ENCODE peak calls at places on chromosome 13, in five cellular contexts. U is H1, H is SK-N-SH, E is Panc1, O is K562. F is an unnamed sample.

GRCh38 chr13:95341441-95341840 is 40.2 kb upstream of the ABCC4 start:
- DNase-seq in U (no peak), H (no peak), E (no peak), O (no peak), F (no peak)

GRCh38 chr13:110758195-110758594 is 44.7 kb downstream of the ING1 start:
- DNase-seq in U (no peak), H (no peak), E (no peak), O (no peak), F (no peak)

GRCh38 chr13:33017410-33017929 is 1.2 kb downstream of the KL start:
- DNase-seq in U (no peak), H (no peak), E (peak), O (peak), F (peak)

GRCh38 chr13:80458546-80458945 is 117.6 kb upstream of the SPRY2 start:
- DNase-seq in U (no peak), H (no peak), E (no peak), O (no peak), F (no peak)

GRCh38 chr13:44653261-44653660 is 77.1 kb upstream of the TSC22D1 start:
- DNase-seq in U (no peak), H (no peak), E (no peak), O (no peak), F (no peak)

GRCh38 chr13:106515635-106516254 is 19.7 kb downstream of the EFNB2 start:
- DNase-seq in U (no peak), H (no peak), E (no peak), O (no peak), F (no peak)

GRCh38 chr13:102846261-102847015 is 606 bp downstream of the ERCC5 start:
- DNase-seq in U (no peak), H (peak), E (no peak), O (peak), F (no peak)

GRCh38 chr13:71643466-71643865 is 223.5 kb downstream of the DACH1 start:
- DNase-seq in U (no peak), H (no peak), E (no peak), O (no peak), F (no peak)

GRCh38 chr13:76014618-76015315 is 378.6 kb downstream of the LMO7 start:
- DNase-seq in U (no peak), H (no peak), E (no peak), O (no peak), F (no peak)

GRCh38 chr13:64347662-64348061 is 2882.5 kb downstream of the PCDH9 start:
- DNase-seq in U (no peak), H (no peak), E (no peak), O (no peak), F (no peak)

GRCh38 chr13:34300559-34300958 is 482.6 kb downstream of the RFC3 start:
- DNase-seq in U (no peak), H (no peak), E (no peak), O (no peak), F (no peak)

GRCh38 chr13:26590951-26591350 is 33.5 kb downstream of the WASF3 start:
- DNase-seq in U (no peak), H (no peak), E (no peak), O (no peak), F (no peak)

GRCh38 chr13:51612867-51613266 is 28.6 kb downstream of the WDFY2 start:
- DNase-seq in U (no peak), H (no peak), E (no peak), O (no peak), F (no peak)

GRCh38 chr13:58165617-58166016 is 534.1 kb downstream of the PCDH17 start:
- DNase-seq in U (no peak), H (no peak), E (no peak), O (no peak), F (no peak)

GRCh38 chr13:24540236-24541126 is 27.9 kb upstream of the PARP4 start:
- DNase-seq in U (peak), H (peak), E (no peak), O (peak), F (no peak)
- TF ChIP-seq SIN3A in U (no peak), H (no peak), E (no peak), O (no peak), F (no peak)

DNA sequence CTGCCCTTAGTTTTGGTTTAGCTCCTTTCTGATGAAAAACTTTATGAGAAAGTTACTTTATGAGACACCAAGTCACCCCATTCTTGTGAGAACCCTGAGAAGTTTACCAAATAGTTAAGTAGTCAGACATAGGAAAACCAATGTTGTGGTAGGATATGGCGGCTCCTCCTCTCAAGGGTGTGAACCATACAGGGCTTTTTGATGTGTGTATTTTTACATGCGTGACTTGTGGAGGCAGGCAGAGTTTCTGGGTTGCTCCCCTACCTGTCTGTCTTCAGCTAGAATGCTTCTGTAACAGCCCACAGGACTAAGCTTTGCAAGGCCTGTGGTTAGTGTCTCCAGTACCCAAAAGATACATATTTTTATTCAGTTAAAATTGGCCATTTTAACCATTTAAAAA is 18.3 kb downstream of the UBAC2 start:
- DNase-seq in U (no peak), H (no peak), E (no peak), O (no peak), F (peak)
- TF ChIP-seq SIN3A in U (no peak), H (no peak), E (no peak), O (no peak), F (no peak)

DNA sequence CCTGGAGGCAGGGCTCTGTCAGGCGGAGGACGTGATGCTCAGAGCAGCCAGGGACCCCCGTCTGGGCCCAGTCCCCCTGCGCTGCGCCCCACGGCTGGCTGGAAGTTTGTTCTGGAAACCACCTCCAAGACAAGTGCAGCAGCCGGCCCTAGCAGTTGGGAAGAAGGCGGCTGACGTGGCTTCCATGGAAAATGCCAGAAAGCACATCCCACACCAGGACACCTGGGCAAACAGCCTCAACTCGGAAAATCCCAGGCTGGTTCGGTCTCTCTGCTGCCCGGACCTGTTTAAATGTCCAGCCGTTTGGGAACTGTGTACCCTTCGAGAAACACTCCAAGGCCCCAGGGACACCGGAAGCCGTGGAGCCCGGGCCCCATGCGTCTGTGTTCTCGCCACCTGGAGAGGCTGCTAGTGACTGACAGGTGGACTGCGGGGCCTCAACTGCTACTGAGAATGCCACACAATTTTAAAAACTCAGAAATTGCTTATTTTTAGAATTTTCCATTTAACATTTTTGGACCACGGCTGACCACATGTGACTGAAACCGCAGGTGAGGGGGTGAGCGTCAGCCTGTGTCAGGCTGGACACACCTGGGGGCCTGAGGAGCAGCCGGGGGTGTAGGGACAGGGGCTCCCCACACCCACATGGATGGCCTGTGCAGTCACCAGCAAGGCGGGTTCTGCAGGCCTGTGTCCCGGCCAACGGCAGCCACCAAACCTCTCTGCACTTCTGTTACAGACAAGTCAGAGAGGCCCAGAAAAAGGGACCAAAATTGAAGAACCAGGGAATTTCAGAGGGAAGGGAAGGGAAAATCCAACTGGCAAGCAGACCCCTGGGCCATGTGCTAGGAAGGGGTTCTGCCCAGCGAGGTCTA is 31.7 kb downstream of the RASA3 start:
- DNase-seq in U (no peak), H (peak), E (no peak), O (no peak), F (no peak)
- TF ChIP-seq SIN3A in U (no peak), H (no peak), E (no peak), O (no peak), F (no peak)

GRCh38 chr13:48489666-48490065 is 43.2 kb downstream of the RCBTB2 start:
- DNase-seq in U (no peak), H (no peak), E (no peak), O (no peak), F (no peak)
- TF ChIP-seq SIN3A in U (no peak), H (no peak), E (no peak), O (no peak), F (no peak)

GRCh38 chr13:28470286-28470685 is 24.6 kb downstream of the FLT1 start:
- DNase-seq in U (no peak), H (no peak), E (no peak), O (peak), F (no peak)
- TF ChIP-seq SIN3A in U (no peak), H (no peak), E (no peak), O (no peak), F (no peak)

DNA sequence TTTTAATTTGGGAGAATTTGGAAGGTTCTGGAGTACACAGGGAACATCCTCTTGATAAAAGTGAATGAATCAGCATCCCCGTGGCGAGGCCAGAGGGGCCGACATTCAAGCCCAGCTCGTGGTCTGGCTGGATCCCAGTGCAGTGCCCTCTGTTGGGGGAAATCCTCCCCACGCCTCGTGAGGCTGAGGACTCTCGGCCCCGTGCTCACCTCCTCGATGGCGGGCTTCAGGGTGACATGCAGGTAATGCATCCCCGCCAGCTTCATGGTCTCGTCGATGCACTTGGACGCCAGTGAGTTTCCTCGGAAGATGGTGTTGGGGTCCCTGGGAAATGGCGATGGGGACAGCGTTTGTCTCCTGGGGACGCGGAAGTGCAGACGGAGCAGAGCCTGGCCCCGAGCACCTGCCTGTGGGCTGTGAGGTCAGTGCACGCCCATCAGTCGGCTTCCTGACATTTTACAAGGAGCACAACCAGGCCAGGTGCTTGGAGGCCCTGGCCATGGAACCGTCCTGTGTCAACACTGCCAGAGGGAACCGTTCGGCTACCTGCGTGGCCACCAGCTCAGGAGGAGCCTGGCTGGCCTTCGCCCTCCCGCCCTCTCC is 43.3 kb upstream of the C13orf46 start:
- DNase-seq in U (no peak), H (peak), E (no peak), O (peak), F (no peak)
- TF ChIP-seq SIN3A in U (no peak), H (no peak), E (no peak), O (no peak), F (no peak)

DNA sequence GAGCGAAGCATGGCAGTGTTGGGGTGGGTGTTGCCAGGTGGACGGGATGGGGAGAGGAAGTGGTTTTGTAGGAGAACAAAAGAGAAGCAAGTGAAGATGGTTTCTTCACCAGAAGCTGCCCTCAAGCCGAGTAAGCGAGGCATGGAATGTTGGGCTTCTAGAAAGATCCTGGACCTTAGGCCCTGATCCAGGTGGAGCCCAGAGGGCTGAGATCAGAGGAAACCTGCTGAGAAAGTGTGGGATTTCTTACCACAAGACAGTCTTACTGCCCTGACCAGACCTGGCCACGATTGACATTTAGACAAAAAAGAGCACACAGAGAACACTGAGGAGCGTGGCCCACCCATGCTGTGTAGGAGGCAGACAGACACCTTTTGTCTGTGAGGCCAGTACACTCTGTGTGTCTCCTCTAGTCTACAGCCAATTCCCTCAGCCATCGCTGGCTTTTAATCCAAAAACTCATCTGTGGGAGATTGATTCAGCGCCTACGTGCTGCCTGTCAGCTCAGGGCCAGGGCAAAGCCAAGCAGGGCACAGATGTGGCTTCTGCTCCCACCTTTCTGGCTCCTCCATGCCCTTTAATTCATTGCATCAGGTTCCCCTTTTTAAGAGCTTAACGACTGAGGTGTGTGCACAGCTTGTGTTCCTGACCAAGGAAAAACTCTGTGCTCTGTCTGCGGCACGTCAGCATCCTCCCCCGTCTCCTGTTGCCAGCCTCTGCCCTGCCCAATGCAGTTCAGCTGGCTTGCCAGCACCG is 123.3 kb downstream of the AKAP11 start:
- DNase-seq in U (no peak), H (no peak), E (no peak), O (no peak), F (no peak)
- TF ChIP-seq SIN3A in U (no peak), H (no peak), E (no peak), O (no peak), F (no peak)

GRCh38 chr13:61255035-61255796 is 160.4 kb downstream of the PCDH20 start:
- DNase-seq in U (no peak), H (no peak), E (no peak), O (no peak), F (no peak)

GRCh38 chr13:61252213-61252612 is 163.4 kb downstream of the PCDH20 start:
- DNase-seq in U (no peak), H (no peak), E (no peak), O (no peak), F (no peak)

GRCh38 chr13:61253105-61253877 is 162.4 kb downstream of the PCDH20 start:
- DNase-seq in U (no peak), H (no peak), E (no peak), O (no peak), F (no peak)

GRCh38 chr13:61258185-61258584 is 157.5 kb downstream of the PCDH20 start:
- DNase-seq in U (no peak), H (no peak), E (no peak), O (no peak), F (no peak)
- TF ChIP-seq SIN3A in U (no peak), H (no peak), E (no peak), O (no peak), F (no peak)

GRCh38 chr13:101614491-101614890 is 162.0 kb downstream of the ITGBL1 start:
- DNase-seq in U (no peak), H (no peak), E (no peak), O (peak), F (no peak)

GRCh38 chr13:101618440-101619187 is 166.1 kb downstream of the ITGBL1 start:
- DNase-seq in U (no peak), H (no peak), E (no peak), O (no peak), F (no peak)

GRCh38 chr13:101611491-101612475 is 159.3 kb downstream of the ITGBL1 start:
- DNase-seq in U (no peak), H (no peak), E (no peak), O (no peak), F (no peak)

DNA sequence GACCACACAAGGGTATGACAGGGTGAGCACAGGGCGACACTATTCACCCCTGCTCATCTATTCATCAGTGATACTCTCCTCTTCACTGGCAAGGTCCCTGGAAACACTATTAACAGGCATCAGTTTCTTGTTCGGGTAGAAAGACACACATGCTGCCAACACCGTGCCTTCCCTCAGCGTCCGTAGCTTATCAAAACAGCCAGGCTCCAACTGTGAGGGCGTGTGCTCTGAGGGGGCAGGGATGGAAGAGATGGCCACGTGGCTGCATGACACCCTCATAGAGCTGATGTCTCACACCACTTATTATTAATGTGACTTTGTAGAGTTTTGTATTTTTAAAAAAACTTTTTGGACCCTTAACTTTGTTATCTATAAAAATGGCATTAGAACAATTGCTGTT is 160.3 kb downstream of the ITGBL1 start:
- DNase-seq in U (no peak), H (no peak), E (no peak), O (peak), F (no peak)
- TF ChIP-seq SIN3A in U (no peak), H (no peak), E (no peak), O (no peak), F (no peak)